ENCODE peak calls at places on chromosomes 7 and 10, in five cellular contexts. One of them, this sample, is unnamed. For H3K4me1, the result is how much of the 10 kb centered on the place peaks cover.

GRCh38 chr7:13981070-13981469 is 8.4 kb downstream of the ETV1 start:
- DNase-seq in GM23248: peak
- DNase-seq in PC-9: peak
- DNase-seq in SK-N-SH: peak
- DNase-seq in fibroblast of lung: peak
- DNase-seq in this sample: peak

GRCh38 chr7:3605222-3605621 is 304.2 kb downstream of the SDK1 start:
- DNase-seq in GM23248: no peak
- DNase-seq in PC-9: no peak
- DNase-seq in SK-N-SH: no peak
- DNase-seq in fibroblast of lung: peak
- DNase-seq in this sample: no peak

GRCh38 chr10:78832281-78832680 is 236.5 kb upstream of the ZMIZ1 start:
- DNase-seq in GM23248: no peak
- DNase-seq in PC-9: no peak
- DNase-seq in SK-N-SH: no peak
- DNase-seq in fibroblast of lung: no peak
- DNase-seq in this sample: no peak

GRCh38 chr7:148211641-148212040 is 378.9 kb upstream of the C7orf33 start:
- DNase-seq in GM23248: no peak
- DNase-seq in PC-9: no peak
- DNase-seq in SK-N-SH: no peak
- DNase-seq in fibroblast of lung: peak
- DNase-seq in this sample: no peak

GRCh38 chr10:42940487-42941157 is 136.2 kb upstream of the RET start:
- DNase-seq in GM23248: no peak
- DNase-seq in PC-9: no peak
- DNase-seq in SK-N-SH: peak
- DNase-seq in fibroblast of lung: no peak
- DNase-seq in this sample: no peak

GRCh38 chr10:118973744-118974143 is 55.8 kb upstream of the NANOS1 start:
- DNase-seq in GM23248: no peak
- DNase-seq in PC-9: no peak
- DNase-seq in SK-N-SH: no peak
- DNase-seq in fibroblast of lung: no peak
- DNase-seq in this sample: no peak

GRCh38 chr7:128758553-128758952 is 17.0 kb downstream of the OPN1SW start:
- DNase-seq in GM23248: no peak
- DNase-seq in PC-9: no peak
- DNase-seq in SK-N-SH: no peak
- DNase-seq in fibroblast of lung: no peak
- DNase-seq in this sample: no peak

GRCh38 chr10:1369665-1370064 is 313.5 kb downstream of the WDR37 start:
- DNase-seq in GM23248: no peak
- DNase-seq in PC-9: no peak
- DNase-seq in SK-N-SH: peak
- DNase-seq in fibroblast of lung: no peak
- DNase-seq in this sample: no peak

GRCh38 chr10:78185693-78186055 is 152.0 kb downstream of the RPS24 start:
- DNase-seq in GM23248: no peak
- DNase-seq in PC-9: no peak
- DNase-seq in SK-N-SH: no peak
- DNase-seq in fibroblast of lung: no peak
- DNase-seq in this sample: no peak

DNA sequence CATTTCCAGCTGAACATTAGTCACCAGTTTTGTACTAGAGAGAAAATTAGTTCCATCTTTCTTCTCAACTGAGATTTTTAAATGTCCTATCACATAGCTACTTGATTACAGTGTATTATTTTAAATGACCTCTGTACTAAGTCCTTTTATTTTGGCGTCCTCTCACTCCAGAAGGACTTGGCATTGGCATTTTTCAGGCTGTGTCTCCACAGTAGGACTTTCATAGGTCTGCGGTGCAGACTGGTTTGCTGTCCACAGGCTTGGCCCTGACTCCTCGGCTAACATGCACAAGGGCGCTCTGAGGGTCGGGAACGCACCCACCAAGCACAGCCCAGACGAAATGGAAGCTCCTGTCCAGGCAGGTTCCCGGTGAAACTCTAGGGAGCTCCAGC is 6.5 kb downstream of the PTPRE start:
- DNase-seq in GM23248: no peak
- DNase-seq in PC-9: no peak
- DNase-seq in SK-N-SH: no peak
- DNase-seq in fibroblast of lung: no peak
- DNase-seq in this sample: no peak
- H3K4me1 ChIP-seq in GM23248: under half
- H3K4me1 ChIP-seq in PC-9: under half
- H3K4me1 ChIP-seq in SK-N-SH: under half
- H3K4me1 ChIP-seq in fibroblast of lung: under half
- H3K4me1 ChIP-seq in this sample: under half

DNA sequence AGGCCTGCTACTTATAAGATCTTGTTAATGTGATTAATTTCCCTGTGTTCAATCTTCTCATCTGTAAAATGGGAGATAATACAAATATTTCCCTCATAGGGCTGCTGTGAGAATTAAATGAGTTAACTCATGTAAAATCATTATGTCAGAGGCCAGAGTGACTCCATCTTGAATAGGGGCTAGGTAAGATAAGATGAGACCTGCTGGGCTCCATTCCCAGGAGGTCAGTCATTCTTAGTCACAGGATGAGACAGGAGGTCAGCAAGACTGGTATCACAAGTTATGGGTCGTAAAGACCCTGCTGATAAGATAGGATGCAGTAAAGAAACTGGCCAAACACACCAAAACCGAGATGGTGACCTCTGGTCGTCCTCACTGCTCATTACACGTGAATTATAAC is 200.7 kb downstream of the CYP26A1 start:
- DNase-seq in GM23248: no peak
- DNase-seq in PC-9: no peak
- DNase-seq in SK-N-SH: no peak
- DNase-seq in fibroblast of lung: no peak
- DNase-seq in this sample: no peak
- H3K27ac ChIP-seq in GM23248: no peak
- H3K27ac ChIP-seq in PC-9: no peak
- H3K27ac ChIP-seq in SK-N-SH: no peak
- H3K27ac ChIP-seq in fibroblast of lung: no peak
- H3K27ac ChIP-seq in this sample: no peak

DNA sequence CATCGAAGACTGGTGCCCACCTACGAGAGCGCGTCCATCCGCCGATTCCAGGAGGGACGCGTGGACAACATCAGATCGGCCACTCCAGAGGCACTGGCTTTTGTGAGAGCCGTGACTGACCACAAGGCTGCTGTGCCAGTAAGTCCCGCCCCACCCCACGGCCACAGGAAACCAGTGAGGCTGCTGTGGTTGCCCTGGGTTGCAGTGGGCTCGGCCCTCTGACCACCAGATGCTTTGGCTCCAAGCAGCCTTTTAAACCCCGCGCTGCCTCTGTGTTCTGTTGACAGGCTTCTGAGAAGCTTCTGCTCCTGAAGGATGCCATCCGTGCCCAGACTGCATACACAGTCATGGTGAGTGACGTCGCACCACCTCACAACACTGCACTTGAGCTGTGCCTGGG is 24.4 kb upstream of the C10orf53 start:
- DNase-seq in GM23248: no peak
- DNase-seq in PC-9: no peak
- DNase-seq in SK-N-SH: no peak
- DNase-seq in fibroblast of lung: no peak
- DNase-seq in this sample: no peak
- H3K4me1 ChIP-seq in GM23248: under half
- H3K4me1 ChIP-seq in PC-9: under half
- H3K4me1 ChIP-seq in SK-N-SH: under half
- H3K4me1 ChIP-seq in fibroblast of lung: under half
- H3K4me1 ChIP-seq in this sample: under half

GRCh38 chr10:11756766-11757315 is 14.7 kb downstream of the ECHDC3 start:
- DNase-seq in GM23248: no peak
- DNase-seq in PC-9: no peak
- DNase-seq in SK-N-SH: no peak
- DNase-seq in fibroblast of lung: no peak
- DNase-seq in this sample: no peak

GRCh38 chr10:11758527-11759236 is 16.5 kb downstream of the ECHDC3 start:
- DNase-seq in GM23248: no peak
- DNase-seq in PC-9: no peak
- DNase-seq in SK-N-SH: no peak
- DNase-seq in fibroblast of lung: no peak
- DNase-seq in this sample: peak

GRCh38 chr10:11757452-11757819 is 15.3 kb downstream of the ECHDC3 start:
- DNase-seq in GM23248: peak
- DNase-seq in PC-9: no peak
- DNase-seq in SK-N-SH: peak
- DNase-seq in fibroblast of lung: peak
- DNase-seq in this sample: peak

GRCh38 chr10:11759347-11759746 is 17.2 kb downstream of the ECHDC3 start:
- DNase-seq in GM23248: no peak
- DNase-seq in PC-9: no peak
- DNase-seq in SK-N-SH: no peak
- DNase-seq in fibroblast of lung: no peak
- DNase-seq in this sample: no peak

GRCh38 chr10:11757820-11758463 is 15.8 kb downstream of the ECHDC3 start:
- DNase-seq in GM23248: peak
- DNase-seq in PC-9: peak
- DNase-seq in SK-N-SH: peak
- DNase-seq in fibroblast of lung: peak
- DNase-seq in this sample: peak
- H3K27ac ChIP-seq in GM23248: peak
- H3K27ac ChIP-seq in PC-9: no peak
- H3K27ac ChIP-seq in SK-N-SH: peak
- H3K27ac ChIP-seq in fibroblast of lung: peak
- H3K27ac ChIP-seq in this sample: peak

This sample was measured in keratinocyte.